ENCODE peak calls at places on chromosomes 4 and X, in four cellular contexts. Q, J, B and L are unnamed samples.

GRCh38 chr4:159235779-159236368 is 133.0 kb downstream of the RAPGEF2 start:
- ATAC-seq in Q (no peak), J (no peak), B (no peak), L (no peak)

GRCh38 chr4:176534566-176534965 is 214.8 kb downstream of the SPCS3 start:
- ATAC-seq in Q (no peak), J (no peak), B (no peak), L (no peak)

GRCh38 chr4:40515398-40516293 is 114.0 kb downstream of the RBM47 start:
- ATAC-seq in Q (no peak), J (peak), B (no peak), L (peak)

GRCh38 chrX:13360146-13360545 is 40.3 kb upstream of the ATXN3L start:
- ATAC-seq in Q (no peak), J (no peak), B (no peak), L (no peak)

GRCh38 chrX:150502979-150503897 is 65.2 kb upstream of the MTM1 start:
- ATAC-seq in Q (no peak), J (peak), B (no peak), L (no peak)

GRCh38 chr4:139611391-139611790 is 54.2 kb upstream of the MGST2 start:
- ATAC-seq in Q (no peak), J (no peak), B (no peak), L (no peak)

GRCh38 chr4:15143551-15143950 is 141.3 kb downstream of the CPEB2 start:
- ATAC-seq in Q (no peak), J (no peak), B (no peak), L (no peak)

GRCh38 chr4:24248674-24249644 is 335.4 kb downstream of the DHX15 start:
- ATAC-seq in Q (no peak), J (no peak), B (no peak), L (no peak)

GRCh38 chr4:186807809-186808634 is 84.4 kb upstream of the FAT1 start:
- ATAC-seq in Q (no peak), J (no peak), B (no peak), L (no peak)

GRCh38 chr4:128715616-128716015 is 93.9 kb upstream of the JADE1 start:
- ATAC-seq in Q (no peak), J (no peak), B (no peak), L (no peak)

GRCh38 chr4:56757270-56757746 is 64.2 kb downstream of the SPINK2 start:
- ATAC-seq in Q (peak), J (peak), B (peak), L (peak)

GRCh38 chr4:185817403-185817818 is 5.4 kb upstream of the SORBS2 start:
- ATAC-seq in Q (no peak), J (no peak), B (no peak), L (no peak)

GRCh38 chr4:26355392-26356052 is 34.7 kb downstream of the RBPJ start:
- ATAC-seq in Q (no peak), J (no peak), B (no peak), L (no peak)

GRCh38 chrX:15512401-15512965 is 11.9 kb downstream of the BMX start:
- ATAC-seq in Q (no peak), J (no peak), B (no peak), L (no peak)

GRCh38 chr4:57943672-57944071 is 833.5 kb upstream of the IGFBP7 start:
- ATAC-seq in Q (no peak), J (no peak), B (no peak), L (no peak)

GRCh38 chr4:79652726-79653125 is 244.7 kb upstream of the GK2 start:
- ATAC-seq in Q (no peak), J (no peak), B (no peak), L (no peak)

GRCh38 chrX:107629533-107629909 is 1.2 kb downstream of the PRPS1 start:
- ATAC-seq in Q (no peak), J (no peak), B (no peak), L (no peak)

GRCh38 chrX:123830309-123830708 is 29.5 kb upstream of the XIAP start:
- ATAC-seq in Q (no peak), J (no peak), B (no peak), L (peak)

GRCh38 chrX:128310912-128311311 is 258.7 kb upstream of the ACTRT1 start:
- ATAC-seq in Q (no peak), J (no peak), B (no peak), L (no peak)

GRCh38 chr4:37924946-37925345 is 34.1 kb downstream of the TBC1D1 start:
- ATAC-seq in Q (no peak), J (no peak), B (no peak), L (no peak)

GRCh38 chr4:87209182-87209581 is 11.2 kb downstream of the KLHL8 start:
- ATAC-seq in Q (no peak), J (no peak), B (no peak), L (no peak)

GRCh38 chrX:1212532-1212931 is at the start of gene CRLF2:
- ATAC-seq in Q (peak), J (peak), B (no peak), L (peak)

GRCh38 chr4:38223801-38224236 is 263.6 kb downstream of the PTTG2 start:
- ATAC-seq in Q (no peak), J (no peak), B (no peak), L (no peak)